ENCODE peak calls at places on chromosomes 4 and X, in seven cellular contexts. H is heart left ventricle, G is A549, V is transverse colon, X is lower leg skin, R is right lobe of liver, J is IMR-90. P is an unnamed sample.

GRCh38 chr4:100494166-100494565 is 23.7 kb downstream of the EMCN start:
- DNase-seq in V (no peak), H (no peak), J (peak), X (no peak), G (no peak), R (no peak), P (no peak)

GRCh38 chr4:187362937-187363336 is 632.6 kb upstream of the ZFP42 start:
- DNase-seq in G (no peak), X (no peak), R (no peak), H (no peak), V (no peak), J (no peak), P (no peak)

GRCh38 chr4:118988635-118988972 is 100.0 kb downstream of the SYNPO2 start:
- DNase-seq in H (no peak), R (no peak), X (no peak), V (no peak), J (no peak), G (no peak), P (no peak)

GRCh38 chr4:119040711-119041185 is 94.9 kb upstream of the MYOZ2 start:
- DNase-seq in G (no peak), R (no peak), H (no peak), X (no peak), V (no peak), J (peak), P (no peak)

GRCh38 chrX:68186552-68187262 is 246.6 kb downstream of the OPHN1 start:
- DNase-seq in H (no peak), V (no peak), X (no peak), R (no peak), G (no peak), J (peak), P (no peak)

GRCh38 chr4:128358231-128358902 is 70.8 kb upstream of the PGRMC2 start:
- DNase-seq in R (no peak), V (no peak), X (peak), G (no peak), J (peak), H (peak), P (no peak)

GRCh38 chr4:22179124-22179874 is 230.7 kb upstream of the KCNIP4 start:
- DNase-seq in J (peak), R (no peak), X (no peak), H (no peak), G (no peak), V (no peak), P (no peak)

GRCh38 chr4:61583696-61584095 is 383.6 kb downstream of the ADGRL3 start:
- DNase-seq in G (no peak), R (no peak), V (no peak), H (no peak), J (peak), X (no peak), P (no peak)

GRCh38 chrX:22395372-22395771 is 122.7 kb downstream of the CBLL2 start:
- DNase-seq in X (no peak), G (no peak), J (peak), V (no peak), R (no peak), H (no peak), P (no peak)

GRCh38 chrX:25017667-25018247 is 2.0 kb upstream of the ARX start:
- DNase-seq in V (no peak), H (no peak), X (no peak), G (no peak), R (no peak), J (no peak), P (no peak)

GRCh38 chr4:161252520-161253141 is 911.2 kb downstream of the FSTL5 start:
- DNase-seq in X (no peak), J (peak), R (no peak), V (no peak), H (no peak), G (peak), P (no peak)

GRCh38 chr4:14375816-14376215 is 626.5 kb upstream of the CPEB2 start:
- DNase-seq in V (no peak), H (no peak), R (no peak), J (peak), G (no peak), X (no peak), P (no peak)

GRCh38 chr4:94758141-94758699 is 465 bp downstream of the BMPR1B start:
- DNase-seq in H (no peak), R (peak), X (no peak), J (no peak), V (peak), G (no peak), P (no peak)

GRCh38 chrX:40434443-40434842 is 146.3 kb upstream of the ATP6AP2 start:
- DNase-seq in V (no peak), G (no peak), X (no peak), H (no peak), R (no peak), J (no peak), P (no peak)

GRCh38 chr4:151537726-151538125 is 128.8 kb downstream of the FHIP1A start:
- DNase-seq in H (no peak), R (no peak), G (no peak), X (no peak), J (no peak), V (no peak), P (no peak)

GRCh38 chr4:128916832-128917231 is 107.3 kb downstream of the JADE1 start:
- DNase-seq in J (no peak), G (no peak), V (peak), X (peak), H (peak), R (no peak), P (peak)

GRCh38 chr4:77177196-77177595 is 20.2 kb downstream of the CCNG2 start:
- DNase-seq in R (no peak), J (no peak), H (no peak), G (no peak), V (no peak), X (no peak), P (no peak)

GRCh38 chr4:16916719-16917337 is 18.4 kb upstream of the LDB2 start:
- DNase-seq in R (peak), J (no peak), G (peak), X (peak), V (peak), H (peak), P (peak)

GRCh38 chr4:118967393-118967792 is 78.7 kb downstream of the SYNPO2 start:
- DNase-seq in X (no peak), V (no peak), R (no peak), J (peak), G (no peak), H (no peak), P (no peak)

GRCh38 chr4:186144596-186145569 is 40.4 kb downstream of the FAM149A start:
- DNase-seq in J (peak), X (peak), V (peak), G (peak), R (peak), H (peak), P (peak)

GRCh38 chr4:4541661-4542570 is at the start of gene STX18:
- DNase-seq in J (peak), V (peak), H (peak), G (peak), R (peak), X (peak), P (peak)

GRCh38 chr4:139025841-139026240 is 10.3 kb downstream of the NOCT start:
- DNase-seq in J (peak), V (no peak), X (no peak), R (no peak), H (no peak), G (no peak), P (no peak)

GRCh38 chr4:163590609-163591264 is 96.2 kb downstream of the TMA16 start:
- DNase-seq in V (no peak), H (no peak), X (no peak), J (no peak), R (no peak), G (no peak), P (no peak)

GRCh38 chrX:15050395-15050794 is 177.2 kb downstream of the MOSPD2 start:
- DNase-seq in J (no peak), G (no peak), X (no peak), H (no peak), R (no peak), V (no peak), P (no peak)
- TF ChIP-seq CTCF in J (no peak), G (no peak), X (no peak), H (no peak), R (no peak), V (no peak), P (no peak)

GRCh38 chr4:37686373-37687174 is at the start of gene RELL1:
- DNase-seq in H (peak), R (peak), J (peak), X (peak), V (peak), G (peak), P (peak)

GRCh38 chr4:37687175-37687525 is 974 bp upstream of the RELL1 start:
- DNase-seq in G (no peak), X (no peak), H (no peak), J (no peak), R (no peak), V (no peak), P (no peak)

GRCh38 chr4:37684154-37684553 is 2.0 kb downstream of the RELL1 start:
- DNase-seq in V (no peak), J (no peak), X (no peak), R (no peak), H (no peak), G (no peak), P (no peak)

GRCh38 chr4:37685211-37685725 is 908 bp downstream of the RELL1 start:
- DNase-seq in H (peak), R (no peak), X (no peak), V (peak), G (peak), J (peak), P (peak)

GRCh38 chr4:37685726-37686372 is 327 bp downstream of the RELL1 start:
- DNase-seq in X (no peak), H (peak), V (peak), G (peak), R (no peak), J (peak), P (peak)
- TF ChIP-seq POLR2A in X (no peak), H (peak), V (peak), G (peak), R (peak), J (peak), P (peak)

GRCh38 chr4:59060895-59061294 is 1950.7 kb upstream of the IGFBP7 start:
- DNase-seq in R (no peak), J (no peak), H (no peak), G (no peak), V (no peak), X (no peak), P (no peak)
- TF ChIP-seq CTCF in R (no peak), J (no peak), H (no peak), G (no peak), V (no peak), X (no peak), P (no peak)

DNA sequence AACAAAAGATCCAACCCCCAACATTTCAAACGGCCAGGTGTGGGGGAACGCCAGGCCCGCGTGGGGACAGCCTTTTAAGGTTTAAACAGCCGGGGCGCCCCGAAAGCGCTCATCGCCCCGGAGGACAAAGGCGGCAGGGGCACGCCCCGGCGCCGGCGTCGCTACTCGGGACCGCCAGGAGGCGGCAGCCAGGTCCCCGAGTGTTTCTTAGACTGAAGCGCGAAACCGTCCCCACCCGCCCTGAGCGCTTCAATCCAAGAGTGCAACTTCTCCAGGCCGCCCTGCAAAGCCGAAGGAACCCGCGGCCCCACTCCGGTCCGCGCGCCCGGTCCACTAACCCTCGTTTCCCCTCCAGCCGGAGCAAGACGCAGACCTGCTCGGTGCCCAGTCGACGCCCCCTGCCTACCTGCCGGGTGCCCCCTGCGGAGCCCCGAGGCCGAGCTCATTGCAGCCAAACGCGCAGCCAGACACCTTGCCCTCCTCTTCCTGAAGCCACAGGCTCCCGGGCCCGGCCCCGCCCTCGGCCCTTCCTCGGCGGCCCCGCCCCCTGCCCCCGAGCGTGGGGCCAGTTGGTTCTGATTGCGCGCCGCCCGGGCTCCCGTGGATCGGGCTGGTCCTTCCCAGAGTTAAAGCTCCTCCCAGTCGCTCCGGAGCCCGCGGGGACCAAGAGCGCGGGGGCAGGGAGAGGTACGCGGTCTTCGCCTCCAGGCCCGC is at the start of gene CASP6:
- DNase-seq in J (peak), G (peak), V (peak), H (peak), R (peak), X (peak), P (peak)
- TF ChIP-seq POLR2A in J (no peak), G (peak), V (peak), H (no peak), R (peak), X (no peak), P (peak)